ENCODE peak calls at places on chromosomes 1 and 21, in four cellular contexts. V, P, E and S are unnamed samples. For H3K27me3, the result is how much of the 10 kb centered on the place peaks cover.

GRCh38 chr21:15293251-15293650 is 228.5 kb upstream of the NRIP1 start:
- DNase-seq in V (peak), P (peak), E (peak), S (peak)

GRCh38 chr1:230141002-230141648 is 74.1 kb downstream of the GALNT2 start:
- DNase-seq in V (no peak), P (no peak), E (no peak), S (no peak)

GRCh38 chr1:197781998-197782718 is 6.9 kb upstream of the DENND1B start:
- DNase-seq in V (peak), P (peak), E (no peak), S (no peak)

GRCh38 chr1:110763149-110763548 is 88.4 kb upstream of the KCNA3 start:
- DNase-seq in V (no peak), P (no peak), E (no peak), S (no peak)

GRCh38 chr1:59967141-59967697 is 40.6 kb upstream of the CYP2J2 start:
- DNase-seq in V (peak), P (peak), E (no peak), S (no peak)

GRCh38 chr1:9384751-9385245 is 92.1 kb downstream of the SPSB1 start:
- DNase-seq in V (no peak), P (peak), E (no peak), S (no peak)

GRCh38 chr1:70828177-70828576 is 219.4 kb downstream of the PTGER3 start:
- DNase-seq in V (no peak), P (no peak), E (no peak), S (no peak)

GRCh38 chr1:115642168-115643072 is 650 bp downstream of the VANGL1 start:
- DNase-seq in V (peak), P (peak), E (peak), S (peak)

GRCh38 chr1:245869847-245870246 is 637.2 kb downstream of the SMYD3 start:
- DNase-seq in V (no peak), P (no peak), E (no peak), S (no peak)

GRCh38 chr1:173393655-173393993 is 83.5 kb upstream of the PRDX6 start:
- DNase-seq in V (no peak), P (no peak), E (no peak), S (no peak)

GRCh38 chr1:205328476-205328875 is 6.9 kb upstream of the NUAK2 start:
- DNase-seq in V (no peak), P (no peak), E (no peak), S (no peak)
- H3K27me3 ChIP-seq in V (under half), P (under half), E (under half), S (under half)

GRCh38 chr1:204192046-204192445 is 4.2 kb downstream of the KISS1 start:
- DNase-seq in V (no peak), P (no peak), E (no peak), S (no peak)
- H3K27me3 ChIP-seq in V (under half), P (under half), E (half or more), S (under half)

DNA sequence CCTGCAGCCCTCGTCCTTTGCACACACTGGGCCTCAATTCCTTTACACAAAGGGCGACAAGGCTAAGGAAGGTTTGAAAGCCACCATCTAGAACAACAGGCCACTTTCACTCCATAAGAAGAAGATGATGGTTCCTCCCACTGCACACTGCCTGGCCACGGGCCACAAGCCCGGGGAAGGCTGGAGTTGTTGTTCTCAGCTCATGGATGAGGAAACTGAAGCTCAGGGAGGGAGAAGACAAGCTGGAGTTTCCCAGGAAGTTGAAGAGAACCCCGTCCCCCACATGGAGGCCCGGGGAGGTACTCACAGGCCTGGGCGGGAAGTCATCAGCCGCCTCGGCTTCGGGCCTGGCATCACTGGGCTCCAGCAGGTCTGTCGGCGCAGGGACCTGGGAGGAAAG is 24.6 kb upstream of the DDOST start:
- DNase-seq in V (no peak), P (no peak), E (no peak), S (no peak)
- H3K27me3 ChIP-seq in V (under half), P (under half), E (under half), S (under half)

DNA sequence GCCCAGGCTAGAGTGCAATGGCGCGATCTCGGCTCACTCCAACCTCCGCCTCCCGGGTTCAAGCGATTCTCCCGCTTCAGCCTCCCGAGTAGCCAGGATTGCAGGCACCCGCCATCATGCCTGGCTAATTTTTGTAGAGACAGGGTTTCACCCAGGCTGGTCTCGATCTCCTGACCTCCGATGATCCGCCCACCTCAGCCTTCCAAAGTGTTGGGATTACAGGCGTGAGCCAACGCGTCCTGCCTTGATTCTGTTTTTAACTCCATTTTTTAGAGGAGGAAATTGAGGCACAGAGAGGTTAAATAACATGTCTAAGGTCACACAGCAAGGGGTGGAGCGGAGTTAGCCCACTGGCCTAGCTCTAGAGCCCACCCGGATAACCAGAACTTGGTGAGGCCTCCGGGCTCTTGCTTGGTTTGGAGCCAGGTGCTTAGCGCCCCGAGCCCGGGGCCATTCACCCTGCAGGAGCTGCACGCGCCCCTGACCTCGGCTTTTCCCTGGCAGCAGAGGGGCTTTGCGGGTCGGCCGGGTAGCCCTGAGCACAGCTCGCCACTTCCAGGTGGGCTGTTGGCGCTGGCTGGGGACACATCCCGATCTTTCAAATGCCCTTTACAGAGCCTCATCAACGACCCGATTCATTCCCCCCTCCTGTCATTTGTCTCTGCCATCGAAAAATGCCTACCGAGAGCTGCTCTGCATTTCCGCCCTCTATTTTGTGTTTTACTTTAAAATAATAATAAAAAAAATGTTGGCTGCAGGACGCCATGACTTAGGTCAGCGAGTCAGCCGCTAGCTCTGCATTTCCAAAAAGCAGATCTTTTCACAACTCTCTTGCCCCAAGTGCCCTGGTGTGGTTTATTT is 11.2 kb downstream of the SIM2 start:
- DNase-seq in V (no peak), P (no peak), E (peak), S (peak)
- H3K27me3 ChIP-seq in V (half or more), P (half or more), E (half or more), S (half or more)

DNA sequence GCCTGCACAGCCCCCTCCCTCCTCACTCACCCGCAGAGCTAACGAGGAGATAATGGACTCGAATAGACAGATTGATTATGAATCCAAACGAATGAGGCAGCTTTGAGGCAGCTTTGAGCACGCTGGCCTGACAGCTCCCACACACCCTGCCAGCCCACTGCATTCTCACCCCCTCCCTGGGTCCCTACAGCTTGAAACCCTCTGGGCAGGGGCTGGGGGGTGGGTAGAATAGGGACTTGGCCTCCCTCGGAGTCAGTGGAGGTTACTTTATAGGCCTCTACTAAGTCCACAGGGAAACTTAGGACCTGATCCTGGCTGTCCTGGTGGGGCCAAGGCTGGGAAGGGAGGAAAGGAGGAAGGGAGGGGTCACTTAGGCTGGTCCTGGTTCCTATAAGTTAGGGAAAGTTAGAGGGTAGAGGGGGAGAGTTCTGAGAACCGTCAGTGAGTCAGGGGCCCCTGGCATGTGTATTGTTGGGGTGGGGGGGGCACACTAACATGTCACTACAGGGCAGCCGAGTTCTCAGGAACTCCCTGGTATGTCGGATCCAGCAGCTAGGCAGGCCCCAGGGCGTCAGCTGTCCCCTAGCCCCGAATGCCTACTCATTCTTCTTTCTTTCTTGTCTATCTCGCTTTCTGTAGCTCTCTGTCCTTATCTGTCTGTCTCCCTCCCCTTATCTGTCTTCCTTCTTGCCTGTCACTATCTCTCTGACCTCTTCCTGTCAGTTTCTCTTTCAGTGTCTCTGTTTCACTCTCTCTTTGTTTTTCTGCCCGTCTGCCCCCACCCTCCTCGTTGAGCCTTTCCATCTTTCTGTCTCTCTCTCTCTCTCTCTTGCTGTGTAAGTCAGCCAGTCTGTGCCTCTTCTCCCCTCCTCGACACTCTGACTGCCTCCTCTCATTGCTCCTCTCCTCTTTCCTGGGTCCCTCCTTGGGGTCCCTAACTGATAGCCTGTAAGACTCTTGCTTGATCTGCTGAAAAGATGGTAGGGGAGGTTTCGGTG is 2.2 kb downstream of the NTRK1 start:
- DNase-seq in V (no peak), P (no peak), E (no peak), S (no peak)
- H3K27me3 ChIP-seq in V (under half), P (under half), E (half or more), S (half or more)

GRCh38 chr1:236396665-236397043 is 2.6 kb downstream of the EDARADD start:
- DNase-seq in V (no peak), P (no peak), E (no peak), S (no peak)

GRCh38 chr1:236400061-236400638 is 6.1 kb downstream of the EDARADD start:
- DNase-seq in V (no peak), P (no peak), E (peak), S (peak)

GRCh38 chr1:236397173-236397759 is 3.2 kb downstream of the EDARADD start:
- DNase-seq in V (peak), P (no peak), E (no peak), S (no peak)

GRCh38 chr1:236395780-236396664 is 1.9 kb downstream of the EDARADD start:
- DNase-seq in V (peak), P (no peak), E (peak), S (peak)

DNA sequence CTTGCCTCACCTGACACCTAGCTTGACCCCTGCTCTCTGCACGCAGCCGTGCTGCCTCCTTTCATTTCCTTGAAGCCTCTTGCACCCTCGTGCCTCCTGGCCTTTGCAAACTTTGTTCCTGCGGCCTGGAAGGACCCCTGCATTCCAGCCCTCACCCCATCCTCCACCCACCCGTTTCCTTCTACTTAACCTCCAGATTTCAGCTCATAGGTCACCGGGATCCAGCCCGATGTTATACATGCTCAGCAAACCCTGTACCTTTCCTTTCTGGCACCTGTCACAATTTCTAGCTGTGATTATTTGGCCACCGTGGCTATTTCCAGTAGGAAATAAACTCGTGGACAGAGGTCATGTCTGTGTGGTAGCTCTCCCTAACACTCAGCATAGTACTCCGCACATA is 4.5 kb downstream of the EDARADD start:
- DNase-seq in V (no peak), P (no peak), E (no peak), S (no peak)
- H3K27me3 ChIP-seq in V (under half), P (under half), E (under half), S (under half)

GRCh38 chr21:36567216-36567917 is 87.4 kb upstream of the CLDN14 start:
- DNase-seq in V (no peak), P (no peak), E (no peak), S (no peak)

GRCh38 chr21:36566606-36567005 is 86.7 kb upstream of the CLDN14 start:
- DNase-seq in V (no peak), P (no peak), E (no peak), S (no peak)

GRCh38 chr21:36572091-36572490 is 92.2 kb upstream of the CLDN14 start:
- DNase-seq in V (no peak), P (no peak), E (no peak), S (no peak)

GRCh38 chr21:36571556-36571955 is 91.6 kb upstream of the CLDN14 start:
- DNase-seq in V (no peak), P (no peak), E (no peak), S (no peak)

DNA sequence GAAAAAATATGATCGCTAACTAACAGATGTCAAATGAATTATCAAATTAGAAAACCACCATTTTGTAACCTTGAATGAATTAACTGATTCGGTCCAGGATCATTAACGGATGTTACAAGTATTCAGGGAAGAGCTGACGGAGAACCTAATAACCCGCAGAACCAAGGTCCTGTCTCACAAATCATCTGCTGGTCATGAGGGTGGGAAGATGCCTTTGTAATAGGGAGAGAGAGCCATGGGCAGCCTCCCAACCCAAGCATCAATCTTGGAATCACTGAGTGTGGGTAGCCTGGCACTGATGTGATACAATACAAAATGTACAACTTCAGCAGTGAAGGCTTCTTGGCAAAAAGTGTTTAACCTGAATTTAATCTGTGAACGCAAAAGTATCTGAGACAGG is 89.6 kb upstream of the CLDN14 start:
- DNase-seq in V (no peak), P (no peak), E (no peak), S (no peak)
- H3K27me3 ChIP-seq in V (under half), P (under half), E (under half), S (under half)

DNA sequence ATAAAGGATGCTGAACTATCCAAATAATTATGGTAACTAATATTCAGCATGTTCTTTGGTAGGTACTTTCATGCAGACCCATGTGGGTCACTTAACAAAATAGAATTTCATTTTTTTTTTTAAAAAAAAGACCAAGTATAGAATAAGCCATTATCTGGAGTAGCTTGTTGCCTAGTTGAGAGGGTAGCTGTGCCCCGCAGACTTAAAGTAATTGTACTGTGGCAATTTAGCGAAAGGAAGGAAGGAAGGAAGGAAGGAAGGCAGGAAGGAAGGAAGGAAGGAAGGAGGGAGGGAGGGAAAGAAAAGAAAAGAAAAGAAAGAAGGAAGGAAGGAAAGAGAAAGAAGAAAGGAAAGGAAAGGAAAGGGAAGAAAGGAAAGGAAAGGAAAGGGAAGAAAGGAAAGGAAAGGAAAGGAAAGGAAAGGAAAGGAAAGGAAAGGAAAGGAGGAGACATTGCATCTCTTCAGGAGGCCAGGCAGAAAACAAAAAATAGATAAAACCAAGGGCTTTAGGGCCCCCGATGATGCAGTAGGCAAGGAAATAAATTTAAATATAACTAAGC is 35.3 kb upstream of the C1orf21 start:
- DNase-seq in V (no peak), P (no peak), E (no peak), S (no peak)
- H3K27me3 ChIP-seq in V (under half), P (under half), E (under half), S (under half)

DNA sequence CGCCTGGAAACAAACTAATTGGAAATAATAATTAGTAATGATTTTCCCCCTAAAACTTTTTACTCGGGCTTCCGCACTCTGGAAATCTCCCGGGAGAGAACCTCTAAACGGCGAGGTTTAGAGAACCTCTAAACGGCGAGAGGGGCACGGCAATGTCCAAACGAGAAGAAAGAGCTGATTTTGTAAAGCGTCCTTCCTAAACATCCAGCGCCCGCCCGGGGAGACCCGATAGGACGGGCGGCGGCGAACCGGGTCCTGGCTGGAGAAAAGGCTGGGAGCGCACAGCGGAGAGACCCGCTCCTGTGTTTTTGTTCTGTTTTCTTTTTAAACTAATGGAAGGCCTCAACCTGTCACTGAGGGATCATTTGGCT is 1.6 kb downstream of the PAX7 start:
- DNase-seq in V (no peak), P (no peak), E (no peak), S (peak)
- H3K27me3 ChIP-seq in V (half or more), P (half or more), E (half or more), S (half or more)